ENCODE peak calls at places on chromosome 12, in eight cellular contexts. One of them, this sample, is unnamed.

GRCh38 chr12:51672334-51672733 is 81.3 kb downstream of the SCN8A start:
- DNase-seq in RWPE2: no peak
- DNase-seq in H9: no peak
- DNase-seq in heart right ventricle: no peak
- DNase-seq in A673: no peak
- DNase-seq in PC-9: no peak
- DNase-seq in foreskin fibroblast: no peak
- DNase-seq in upper lobe of right lung: no peak
- DNase-seq in this sample: no peak

GRCh38 chr12:50992814-50993213 is 33.4 kb downstream of the SLC11A2 start:
- DNase-seq in RWPE2: no peak
- DNase-seq in H9: no peak
- DNase-seq in heart right ventricle: peak
- DNase-seq in A673: peak
- DNase-seq in PC-9: no peak
- DNase-seq in foreskin fibroblast: no peak
- DNase-seq in upper lobe of right lung: no peak
- DNase-seq in this sample: peak

GRCh38 chr12:131511391-131511802 is 199.5 kb upstream of the SFSWAP start:
- DNase-seq in RWPE2: no peak
- DNase-seq in H9: peak
- DNase-seq in heart right ventricle: no peak
- DNase-seq in A673: peak
- DNase-seq in PC-9: no peak
- DNase-seq in foreskin fibroblast: no peak
- DNase-seq in upper lobe of right lung: no peak
- DNase-seq in this sample: no peak

GRCh38 chr12:46944104-46944503 is 118.3 kb upstream of the SLC38A4 start:
- DNase-seq in RWPE2: no peak
- DNase-seq in H9: no peak
- DNase-seq in heart right ventricle: no peak
- DNase-seq in A673: peak
- DNase-seq in PC-9: no peak
- DNase-seq in foreskin fibroblast: peak
- DNase-seq in upper lobe of right lung: no peak
- DNase-seq in this sample: peak

GRCh38 chr12:86052921-86053320 is 178.8 kb downstream of the NTS start:
- DNase-seq in RWPE2: no peak
- DNase-seq in H9: no peak
- DNase-seq in heart right ventricle: no peak
- DNase-seq in A673: no peak
- DNase-seq in PC-9: no peak
- DNase-seq in foreskin fibroblast: no peak
- DNase-seq in upper lobe of right lung: no peak
- DNase-seq in this sample: no peak

GRCh38 chr12:98424726-98425401 is 90.5 kb upstream of the TMPO start:
- DNase-seq in RWPE2: peak
- DNase-seq in H9: peak
- DNase-seq in heart right ventricle: peak
- DNase-seq in A673: peak
- DNase-seq in PC-9: peak
- DNase-seq in foreskin fibroblast: peak
- DNase-seq in upper lobe of right lung: no peak
- DNase-seq in this sample: peak

GRCh38 chr12:109444263-109444662 is 32.8 kb downstream of the KCTD10 start:
- DNase-seq in RWPE2: no peak
- DNase-seq in H9: no peak
- DNase-seq in heart right ventricle: no peak
- DNase-seq in A673: no peak
- DNase-seq in PC-9: no peak
- DNase-seq in foreskin fibroblast: no peak
- DNase-seq in upper lobe of right lung: no peak
- DNase-seq in this sample: no peak

GRCh38 chr12:77299001-77299400 is 233.6 kb upstream of the E2F7 start:
- DNase-seq in RWPE2: no peak
- DNase-seq in H9: no peak
- DNase-seq in heart right ventricle: no peak
- DNase-seq in A673: no peak
- DNase-seq in PC-9: no peak
- DNase-seq in foreskin fibroblast: peak
- DNase-seq in upper lobe of right lung: no peak
- DNase-seq in this sample: no peak

GRCh38 chr12:82325540-82326336 is 32.4 kb downstream of the CCDC59 start:
- DNase-seq in RWPE2: no peak
- DNase-seq in H9: no peak
- DNase-seq in heart right ventricle: no peak
- DNase-seq in A673: no peak
- DNase-seq in PC-9: no peak
- DNase-seq in foreskin fibroblast: no peak
- DNase-seq in upper lobe of right lung: no peak
- DNase-seq in this sample: no peak

GRCh38 chr12:119412811-119413794 is 78.6 kb downstream of the CCDC60 start:
- DNase-seq in RWPE2: no peak
- DNase-seq in H9: peak
- DNase-seq in heart right ventricle: peak
- DNase-seq in A673: peak
- DNase-seq in PC-9: peak
- DNase-seq in foreskin fibroblast: peak
- DNase-seq in upper lobe of right lung: no peak
- DNase-seq in this sample: peak

GRCh38 chr12:50620050-50620974 is 115.5 kb downstream of the DIP2B start:
- DNase-seq in RWPE2: peak
- DNase-seq in H9: no peak
- DNase-seq in heart right ventricle: no peak
- DNase-seq in A673: peak
- DNase-seq in PC-9: peak
- DNase-seq in foreskin fibroblast: peak
- DNase-seq in upper lobe of right lung: no peak
- DNase-seq in this sample: peak

GRCh38 chr12:143964-144649 is 69.8 kb downstream of the SLC6A12 start:
- DNase-seq in RWPE2: no peak
- DNase-seq in H9: no peak
- DNase-seq in heart right ventricle: no peak
- DNase-seq in A673: no peak
- DNase-seq in PC-9: no peak
- DNase-seq in foreskin fibroblast: no peak
- DNase-seq in upper lobe of right lung: no peak
- DNase-seq in this sample: no peak

GRCh38 chr12:46159239-46159901 is 109.5 kb downstream of the SLC38A1 start:
- DNase-seq in RWPE2: no peak
- DNase-seq in H9: no peak
- DNase-seq in heart right ventricle: no peak
- DNase-seq in A673: no peak
- DNase-seq in PC-9: no peak
- DNase-seq in foreskin fibroblast: no peak
- DNase-seq in upper lobe of right lung: no peak
- DNase-seq in this sample: no peak

GRCh38 chr12:124898200-124898950 is 16.1 kb downstream of the UBC start:
- DNase-seq in RWPE2: no peak
- DNase-seq in H9: peak
- DNase-seq in heart right ventricle: peak
- DNase-seq in A673: peak
- DNase-seq in PC-9: peak
- DNase-seq in foreskin fibroblast: no peak
- DNase-seq in upper lobe of right lung: peak
- DNase-seq in this sample: no peak

GRCh38 chr12:90301095-90301494 is 592.5 kb upstream of the ATP2B1 start:
- DNase-seq in RWPE2: no peak
- DNase-seq in H9: no peak
- DNase-seq in heart right ventricle: no peak
- DNase-seq in A673: no peak
- DNase-seq in PC-9: no peak
- DNase-seq in foreskin fibroblast: no peak
- DNase-seq in upper lobe of right lung: no peak
- DNase-seq in this sample: no peak

GRCh38 chr12:90299121-90299520 is 590.5 kb upstream of the ATP2B1 start:
- DNase-seq in RWPE2: no peak
- DNase-seq in H9: no peak
- DNase-seq in heart right ventricle: no peak
- DNase-seq in A673: peak
- DNase-seq in PC-9: no peak
- DNase-seq in foreskin fibroblast: no peak
- DNase-seq in upper lobe of right lung: no peak
- DNase-seq in this sample: peak

GRCh38 chr12:90304231-90304630 is 595.6 kb upstream of the ATP2B1 start:
- DNase-seq in RWPE2: no peak
- DNase-seq in H9: no peak
- DNase-seq in heart right ventricle: no peak
- DNase-seq in A673: no peak
- DNase-seq in PC-9: no peak
- DNase-seq in foreskin fibroblast: no peak
- DNase-seq in upper lobe of right lung: no peak
- DNase-seq in this sample: no peak

GRCh38 chr12:90298289-90298948 is 589.8 kb upstream of the ATP2B1 start:
- DNase-seq in RWPE2: no peak
- DNase-seq in H9: no peak
- DNase-seq in heart right ventricle: no peak
- DNase-seq in A673: no peak
- DNase-seq in PC-9: no peak
- DNase-seq in foreskin fibroblast: no peak
- DNase-seq in upper lobe of right lung: no peak
- DNase-seq in this sample: no peak

DNA sequence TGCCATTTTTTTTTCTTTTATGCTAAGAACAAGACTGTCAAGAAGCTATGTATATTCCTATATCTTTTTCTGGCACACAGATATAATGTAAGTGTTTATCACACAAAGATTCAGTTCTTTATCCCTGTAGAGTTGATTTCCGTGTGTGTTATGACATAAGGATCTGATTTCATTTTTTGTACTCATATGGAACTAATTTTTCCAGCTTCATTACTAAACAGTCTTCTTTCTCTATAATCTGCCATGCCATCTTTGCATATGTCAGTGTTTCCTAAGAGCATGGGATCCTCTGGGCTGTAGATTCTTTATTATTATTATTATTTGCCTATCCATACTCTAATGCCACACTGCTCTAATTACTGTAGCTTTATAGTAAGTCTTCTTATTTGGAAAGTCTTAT is 593.1 kb upstream of the ATP2B1 start:
- DNase-seq in RWPE2: no peak
- DNase-seq in H9: no peak
- DNase-seq in heart right ventricle: no peak
- DNase-seq in A673: no peak
- DNase-seq in PC-9: no peak
- DNase-seq in foreskin fibroblast: no peak
- DNase-seq in upper lobe of right lung: no peak
- DNase-seq in this sample: no peak
- TF ChIP-seq CTCF in RWPE2: no peak
- TF ChIP-seq CTCF in H9: no peak
- TF ChIP-seq CTCF in heart right ventricle: no peak
- TF ChIP-seq CTCF in A673: no peak
- TF ChIP-seq CTCF in PC-9: no peak
- TF ChIP-seq CTCF in foreskin fibroblast: no peak
- TF ChIP-seq CTCF in upper lobe of right lung: no peak
- TF ChIP-seq CTCF in this sample: no peak

DNA sequence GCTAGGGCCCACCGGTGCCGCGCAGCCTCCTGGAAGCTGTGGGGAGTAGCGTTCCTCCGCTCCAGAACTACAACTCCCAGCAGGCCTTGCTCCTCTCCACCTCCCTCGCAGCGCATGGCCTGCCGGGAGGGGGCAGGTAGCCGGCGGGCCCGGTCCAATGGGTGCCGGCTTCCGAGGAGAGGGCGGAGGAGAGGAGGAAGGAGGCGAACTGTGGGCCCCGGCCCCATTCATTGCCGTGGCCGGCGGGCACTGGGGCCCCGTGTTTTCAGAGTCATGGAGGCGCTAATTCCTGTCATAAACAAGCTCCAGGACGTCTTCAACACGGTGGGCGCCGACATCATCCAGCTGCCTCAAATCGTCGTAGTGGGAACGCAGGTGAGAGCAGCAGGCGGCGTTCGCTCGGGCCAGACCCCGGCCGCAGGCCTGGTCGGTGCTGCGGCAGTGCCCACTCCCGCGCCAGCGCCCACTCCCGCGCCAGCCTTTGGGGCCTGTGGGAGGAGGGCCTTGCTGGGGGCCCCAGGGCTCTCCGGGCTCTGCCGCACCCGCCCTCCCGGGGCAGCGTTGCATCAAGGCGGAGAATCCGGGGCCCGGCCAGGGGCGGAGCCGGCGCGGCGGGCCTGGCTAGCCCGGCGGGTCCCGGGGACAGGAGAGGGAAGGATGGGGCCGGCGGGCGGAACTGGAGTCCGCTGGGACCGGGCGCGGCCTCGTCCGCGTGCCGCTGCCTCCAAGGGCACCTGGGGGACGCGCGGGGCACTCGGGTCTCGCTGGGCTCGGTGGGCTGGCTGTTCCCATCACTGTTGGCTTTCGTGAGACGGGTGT is at the start of gene DNM1L:
- DNase-seq in RWPE2: peak
- DNase-seq in H9: peak
- DNase-seq in heart right ventricle: peak
- DNase-seq in A673: peak
- DNase-seq in PC-9: peak
- DNase-seq in foreskin fibroblast: peak
- DNase-seq in upper lobe of right lung: peak
- DNase-seq in this sample: peak
- TF ChIP-seq CTCF in RWPE2: no peak
- TF ChIP-seq CTCF in H9: no peak
- TF ChIP-seq CTCF in heart right ventricle: peak
- TF ChIP-seq CTCF in A673: no peak
- TF ChIP-seq CTCF in PC-9: no peak
- TF ChIP-seq CTCF in foreskin fibroblast: no peak
- TF ChIP-seq CTCF in upper lobe of right lung: no peak
- TF ChIP-seq CTCF in this sample: peak

DNA sequence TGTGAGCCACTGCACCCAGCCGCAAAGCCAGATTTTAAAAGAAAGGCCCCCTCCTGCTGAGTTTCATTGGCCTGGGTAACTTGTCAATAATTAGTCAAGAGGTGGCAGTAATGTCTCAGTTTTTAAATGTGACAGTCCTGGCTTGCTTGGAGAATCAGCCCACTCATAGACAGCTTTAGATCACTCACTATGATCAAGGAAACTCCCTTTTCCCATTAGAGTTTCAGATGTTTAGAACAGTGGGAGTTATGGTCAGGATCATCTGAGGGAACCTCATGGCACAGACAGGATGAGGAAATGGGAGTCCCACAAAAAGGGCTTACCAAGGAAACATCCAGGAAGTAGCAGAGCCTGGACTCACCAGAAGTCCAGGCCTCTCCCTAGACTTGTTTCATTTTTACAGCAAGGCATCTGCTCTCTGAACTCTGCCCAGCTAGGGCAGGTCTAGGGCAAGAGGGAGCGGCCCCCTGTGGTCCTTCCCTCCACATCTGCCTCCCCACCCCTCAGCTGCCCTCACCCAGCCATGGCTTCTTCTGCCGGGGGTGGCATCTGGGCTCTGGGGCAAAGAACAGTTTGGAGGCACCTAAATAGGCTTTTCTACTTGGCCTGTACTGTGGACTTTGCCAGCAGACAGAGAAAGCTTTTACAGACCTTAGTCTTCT is 11.2 kb downstream of the BCL2L14 start:
- DNase-seq in RWPE2: no peak
- DNase-seq in H9: peak
- DNase-seq in heart right ventricle: no peak
- DNase-seq in A673: peak
- DNase-seq in PC-9: peak
- DNase-seq in foreskin fibroblast: no peak
- DNase-seq in upper lobe of right lung: no peak
- DNase-seq in this sample: peak
- TF ChIP-seq CTCF in RWPE2: no peak
- TF ChIP-seq CTCF in H9: peak
- TF ChIP-seq CTCF in heart right ventricle: peak
- TF ChIP-seq CTCF in A673: peak
- TF ChIP-seq CTCF in PC-9: no peak
- TF ChIP-seq CTCF in foreskin fibroblast: no peak
- TF ChIP-seq CTCF in upper lobe of right lung: peak
- TF ChIP-seq CTCF in this sample: peak

GRCh38 chr12:55812088-55812487 is 5.4 kb downstream of the SARNP start:
- DNase-seq in RWPE2: no peak
- DNase-seq in H9: no peak
- DNase-seq in heart right ventricle: no peak
- DNase-seq in A673: no peak
- DNase-seq in PC-9: no peak
- DNase-seq in foreskin fibroblast: no peak
- DNase-seq in upper lobe of right lung: no peak
- DNase-seq in this sample: no peak
- TF ChIP-seq CTCF in RWPE2: no peak
- TF ChIP-seq CTCF in H9: no peak
- TF ChIP-seq CTCF in heart right ventricle: no peak
- TF ChIP-seq CTCF in A673: no peak
- TF ChIP-seq CTCF in PC-9: no peak
- TF ChIP-seq CTCF in foreskin fibroblast: no peak
- TF ChIP-seq CTCF in upper lobe of right lung: no peak
- TF ChIP-seq CTCF in this sample: no peak